ENCODE peak calls at places on chromosomes 6 and 20, in ten cellular contexts. D is coronary artery; V is fibroblast of the aortic adventitia; P is substantia nigra; S is T-helper 1 cell; H is progenitor cell of endocrine pancreas; Z is stimulated activated CD8-positive, alpha-beta memory T cell treated with anti-CD3 and anti-CD28 coated beads, Interleukin-12 subunit alpha, Interleukin-12 subunit beta, amount 100 ng/mL, for 1 hour; K is naive B cell; T is KBM-7; X is OCI-LY7. J is an unnamed sample.

GRCh38 chr6:125868996-125869395 is 78.2 kb downstream of the NCOA7 start:
- DNase-seq in D (no peak), V (peak; percentile 36), P (peak; percentile 13), S (no peak), H (no peak), Z (no peak), K (no peak), T (no peak), X (no peak), J (no peak)

GRCh38 chr20:52242237-52243230 is 51.0 kb upstream of the ZFP64 start:
- DNase-seq in D (no peak), V (peak; percentile 41), P (no peak), S (no peak), H (no peak), Z (no peak), K (no peak), T (peak; percentile 48), X (peak; percentile 57), J (no peak)

GRCh38 chr6:5665173-5665572 is 341.6 kb downstream of the NRN1 start:
- DNase-seq in D (no peak), V (no peak), P (no peak), S (no peak), H (no peak), Z (no peak), K (peak; percentile 64), T (no peak), X (peak; percentile 81), J (no peak)

GRCh38 chr6:50657513-50657912 is 55.8 kb upstream of the TFAP2D start:
- DNase-seq in D (no peak), V (peak; percentile 4), P (no peak), S (no peak), H (no peak), Z (no peak), K (no peak), T (no peak), X (no peak), J (no peak)

GRCh38 chr20:46928580-46929132 is 34.0 kb downstream of the EYA2 start:
- DNase-seq in D (no peak), V (peak; percentile 53), P (peak; percentile 58), S (no peak), H (no peak), Z (no peak), K (no peak), T (no peak), X (no peak), J (no peak)

GRCh38 chr20:41770427-41770826 is 152.2 kb upstream of the CHD6 start:
- DNase-seq in D (no peak), V (no peak), P (no peak), S (no peak), H (no peak), Z (no peak), K (no peak), T (no peak), X (no peak), J (no peak)

GRCh38 chr6:87968435-87969278 is 79.0 kb upstream of the SPACA1 start:
- DNase-seq in D (no peak), V (peak; percentile 4), P (peak; percentile 2), S (no peak), H (peak; percentile 14), Z (peak; percentile 2), K (peak; percentile 3), T (peak; percentile 2), X (peak; percentile 58), J (peak; percentile 7)

GRCh38 chr20:4435210-4435609 is 286.5 kb upstream of the PRND start:
- DNase-seq in D (no peak), V (peak; percentile 6), P (no peak), S (no peak), H (no peak), Z (no peak), K (no peak), T (no peak), X (no peak), J (no peak)

GRCh38 chr6:133889557-133890301 is 816 bp downstream of the TCF21 start:
- DNase-seq in D (peak; percentile 79), V (peak; percentile 30), P (no peak), S (no peak), H (peak; percentile 28), Z (no peak), K (no peak), T (no peak), X (no peak), J (no peak)

GRCh38 chr6:108235121-108235520 is 25.7 kb downstream of the SNX3 start:
- DNase-seq in D (no peak), V (no peak), P (no peak), S (no peak), H (no peak), Z (no peak), K (no peak), T (no peak), X (no peak), J (no peak)

GRCh38 chr6:11712760-11713159 is 65.8 kb downstream of the ADTRP start:
- DNase-seq in D (no peak), V (peak; percentile 57), P (no peak), S (no peak), H (no peak), Z (no peak), K (no peak), T (no peak), X (no peak), J (no peak)

GRCh38 chr6:7124631-7125030 is 16.9 kb downstream of the RREB1 start:
- DNase-seq in D (no peak), V (no peak), P (no peak), S (no peak), H (no peak), Z (no peak), K (no peak), T (no peak), X (no peak), J (no peak)

GRCh38 chr20:9079038-9079731 is 10.3 kb downstream of the PLCB4 start:
- DNase-seq in D (no peak), V (no peak), P (no peak), S (no peak), H (no peak), Z (no peak), K (no peak), T (no peak), X (no peak), J (no peak)

GRCh38 chr20:15882553-15882952 is 690.7 kb downstream of the KIF16B start:
- DNase-seq in D (no peak), V (no peak), P (no peak), S (no peak), H (no peak), Z (no peak), K (no peak), T (no peak), X (no peak), J (no peak)

GRCh38 chr20:36848078-36848660 is 27.8 kb upstream of the TLDC2 start:
- DNase-seq in D (no peak), V (peak; percentile 90), P (no peak), S (no peak), H (no peak), Z (no peak), K (no peak), T (no peak), X (no peak), J (no peak)

GRCh38 chr6:34534146-34534545 is 22.0 kb downstream of the SPDEF start:
- DNase-seq in D (no peak), V (no peak), P (no peak), S (no peak), H (no peak), Z (no peak), K (no peak), T (no peak), X (no peak), J (no peak)

GRCh38 chr6:168206186-168206585 is 113.4 kb downstream of the DACT2 start:
- DNase-seq in D (no peak), V (peak; percentile 44), P (no peak), S (no peak), H (no peak), Z (no peak), K (no peak), T (no peak), X (no peak), J (no peak)

GRCh38 chr20:20237093-20237959 is 130.6 kb upstream of the INSM1 start:
- DNase-seq in D (no peak), V (peak; percentile 47), P (peak; percentile 25), S (no peak), H (peak; percentile 26), Z (no peak), K (no peak), T (peak; percentile 62), X (peak; percentile 41), J (peak; percentile 36)

GRCh38 chr20:63696311-63696627 is 183 bp upstream of the TNFRSF6B start:
- DNase-seq in D (no peak), V (no peak), P (no peak), S (no peak), H (no peak), Z (no peak), K (peak; percentile 40), T (no peak), X (peak; percentile 20), J (no peak)